ENCODE peak calls at places on chromosomes 3 and 15, in ten cellular contexts. Y is neural crest cell, K is coronary artery, Z is astrocyte of the spinal cord, W is AG09319, A is dorsolateral prefrontal cortex, G is AG04449, L is adrenal gland, N is AG10803, B is fibroblast of the aortic adventitia. J is an unnamed sample.

GRCh38 chr15:91050128-91050455 is 27.7 kb upstream of the VPS33B start:
- DNase-seq in Y (no peak), K (no peak), Z (no peak), W (no peak), A (no peak), G (no peak), L (no peak), N (no peak), B (no peak), J (no peak)

GRCh38 chr3:12841970-12842328 is 584 bp upstream of the RPL32 start:
- DNase-seq in Y (no peak), K (no peak), Z (no peak), W (no peak), A (no peak), G (no peak), L (no peak), N (no peak), B (no peak), J (no peak)

GRCh38 chr3:135075157-135075556 is 280.1 kb downstream of the EPHB1 start:
- DNase-seq in Y (no peak), K (peak), Z (no peak), W (no peak), A (no peak), G (no peak), L (no peak), N (no peak), B (no peak), J (no peak)

GRCh38 chr3:135567223-135567622 is 398.3 kb upstream of the PPP2R3A start:
- DNase-seq in Y (no peak), K (no peak), Z (no peak), W (no peak), A (no peak), G (no peak), L (no peak), N (no peak), B (no peak), J (no peak)

GRCh38 chr15:33068007-33068441 is 126.5 kb downstream of the FMN1 start:
- DNase-seq in Y (no peak), K (no peak), Z (peak), W (no peak), A (peak), G (no peak), L (peak), N (peak), B (no peak), J (no peak)

GRCh38 chr3:154967090-154967489 is 113.0 kb upstream of the MME start:
- DNase-seq in Y (no peak), K (no peak), Z (no peak), W (no peak), A (no peak), G (no peak), L (no peak), N (peak), B (peak), J (no peak)

GRCh38 chr3:88712552-88712951 is 394.9 kb upstream of the EPHA3 start:
- DNase-seq in Y (no peak), K (no peak), Z (no peak), W (no peak), A (no peak), G (no peak), L (no peak), N (no peak), B (no peak), J (no peak)

GRCh38 chr3:44042772-44043171 is 198.9 kb upstream of the TOPAZ1 start:
- DNase-seq in Y (no peak), K (no peak), Z (no peak), W (no peak), A (no peak), G (no peak), L (no peak), N (no peak), B (no peak), J (no peak)

GRCh38 chr15:73796266-73796939 is 43.3 kb upstream of the INSYN1 start:
- DNase-seq in Y (no peak), K (no peak), Z (no peak), W (no peak), A (no peak), G (no peak), L (no peak), N (no peak), B (no peak), J (no peak)

GRCh38 chr3:159632124-159632523 is 356.5 kb upstream of the IL12A start:
- DNase-seq in Y (no peak), K (no peak), Z (no peak), W (no peak), A (no peak), G (no peak), L (no peak), N (no peak), B (no peak), J (no peak)
- TF ChIP-seq CTCF in Y (no peak), K (no peak), Z (no peak), W (no peak), A (no peak), G (no peak), L (no peak), N (no peak), B (no peak), J (no peak)

GRCh38 chr3:27228805-27229204 is 140.4 kb downstream of the NEK10 start:
- DNase-seq in Y (no peak), K (no peak), Z (no peak), W (no peak), A (no peak), G (no peak), L (no peak), N (no peak), B (no peak), J (no peak)
- TF ChIP-seq CTCF in Y (peak), K (no peak), Z (no peak), W (no peak), A (no peak), G (no peak), L (no peak), N (no peak), B (no peak), J (no peak)

GRCh38 chr3:113626513-113627371 is 69.7 kb downstream of the USF3 start:
- DNase-seq in Y (peak), K (no peak), Z (peak), W (no peak), A (peak), G (peak), L (peak), N (peak), B (peak), J (no peak)
- TF ChIP-seq CTCF in Y (peak), K (peak), Z (peak), W (peak), A (peak), G (peak), L (peak), N (peak), B (peak), J (no peak)

GRCh38 chr15:24676431-24676830 is 856 bp downstream of the NPAP1 start:
- DNase-seq in Y (no peak), K (no peak), Z (no peak), W (no peak), A (no peak), G (no peak), L (no peak), N (no peak), B (no peak), J (no peak)
- TF ChIP-seq CTCF in Y (no peak), K (no peak), Z (no peak), W (no peak), A (no peak), G (no peak), L (no peak), N (no peak), B (no peak), J (no peak)

GRCh38 chr3:144242797-144243196 is 271.2 kb downstream of the DIPK2A start:
- DNase-seq in Y (no peak), K (no peak), Z (no peak), W (no peak), A (no peak), G (no peak), L (no peak), N (no peak), B (no peak), J (no peak)

GRCh38 chr3:144241381-144241780 is 269.8 kb downstream of the DIPK2A start:
- DNase-seq in Y (no peak), K (no peak), Z (no peak), W (no peak), A (no peak), G (no peak), L (no peak), N (no peak), B (no peak), J (no peak)

GRCh38 chr3:144244662-144245061 is 273.0 kb downstream of the DIPK2A start:
- DNase-seq in Y (no peak), K (no peak), Z (no peak), W (no peak), A (no peak), G (no peak), L (no peak), N (no peak), B (no peak), J (no peak)
- TF ChIP-seq CTCF in Y (no peak), K (no peak), Z (no peak), W (no peak), A (no peak), G (no peak), L (no peak), N (no peak), B (no peak), J (no peak)

GRCh38 chr3:66367979-66368378 is 132.8 kb downstream of the LRIG1 start:
- DNase-seq in Y (no peak), K (no peak), Z (no peak), W (no peak), A (no peak), G (no peak), L (no peak), N (no peak), B (no peak), J (no peak)

GRCh38 chr3:66370179-66370578 is 130.6 kb downstream of the LRIG1 start:
- DNase-seq in Y (no peak), K (no peak), Z (no peak), W (no peak), A (no peak), G (no peak), L (no peak), N (no peak), B (no peak), J (no peak)

GRCh38 chr3:66376568-66376967 is 124.3 kb downstream of the LRIG1 start:
- DNase-seq in Y (no peak), K (no peak), Z (peak), W (no peak), A (no peak), G (no peak), L (peak), N (peak), B (peak), J (no peak)

GRCh38 chr3:66371432-66371831 is 129.4 kb downstream of the LRIG1 start:
- DNase-seq in Y (no peak), K (no peak), Z (no peak), W (no peak), A (no peak), G (no peak), L (no peak), N (no peak), B (no peak), J (no peak)

GRCh38 chr3:66372681-66373350 is 128.0 kb downstream of the LRIG1 start:
- DNase-seq in Y (no peak), K (no peak), Z (no peak), W (no peak), A (no peak), G (no peak), L (peak), N (no peak), B (peak), J (no peak)
- TF ChIP-seq CTCF in Y (no peak), K (no peak), Z (peak), W (peak), A (peak), G (peak), L (no peak), N (peak), B (peak), J (no peak)

GRCh38 chr3:187066228-187066995 is 72.9 kb downstream of the RPL39L start:
- DNase-seq in Y (no peak), K (no peak), Z (peak), W (no peak), A (no peak), G (no peak), L (no peak), N (no peak), B (peak), J (no peak)
- TF ChIP-seq CTCF in Y (peak), K (no peak), Z (peak), W (peak), A (no peak), G (peak), L (no peak), N (no peak), B (peak), J (no peak)

GRCh38 chr3:94686208-94686607 is 623.3 kb downstream of the NSUN3 start:
- DNase-seq in Y (no peak), K (no peak), Z (no peak), W (no peak), A (no peak), G (no peak), L (no peak), N (no peak), B (no peak), J (no peak)
- TF ChIP-seq CTCF in Y (no peak), K (no peak), Z (no peak), W (no peak), A (no peak), G (no peak), L (no peak), N (no peak), B (no peak), J (no peak)

DNA sequence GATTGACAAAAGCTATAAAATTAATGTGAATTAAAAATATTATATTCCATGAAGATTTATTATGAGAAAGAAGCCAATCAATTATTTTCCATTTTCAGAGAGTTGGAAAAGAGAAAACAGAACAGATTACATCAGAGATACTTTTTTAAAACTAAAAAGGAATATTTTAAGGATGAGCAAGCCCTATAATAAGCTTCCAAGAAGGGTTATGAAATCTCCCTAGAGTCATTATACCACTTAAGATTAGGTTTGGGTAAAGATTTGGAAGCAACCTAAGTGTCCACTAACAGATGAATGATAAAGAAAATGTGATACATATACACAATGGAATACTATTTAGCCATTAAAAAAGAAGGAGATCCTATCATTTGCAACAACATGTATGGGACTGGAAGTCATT is 51.6 kb upstream of the FSIP1 start:
- DNase-seq in Y (no peak), K (no peak), Z (peak), W (no peak), A (no peak), G (no peak), L (no peak), N (peak), B (peak), J (no peak)
- TF ChIP-seq CTCF in Y (no peak), K (no peak), Z (no peak), W (no peak), A (no peak), G (no peak), L (no peak), N (no peak), B (no peak), J (no peak)

DNA sequence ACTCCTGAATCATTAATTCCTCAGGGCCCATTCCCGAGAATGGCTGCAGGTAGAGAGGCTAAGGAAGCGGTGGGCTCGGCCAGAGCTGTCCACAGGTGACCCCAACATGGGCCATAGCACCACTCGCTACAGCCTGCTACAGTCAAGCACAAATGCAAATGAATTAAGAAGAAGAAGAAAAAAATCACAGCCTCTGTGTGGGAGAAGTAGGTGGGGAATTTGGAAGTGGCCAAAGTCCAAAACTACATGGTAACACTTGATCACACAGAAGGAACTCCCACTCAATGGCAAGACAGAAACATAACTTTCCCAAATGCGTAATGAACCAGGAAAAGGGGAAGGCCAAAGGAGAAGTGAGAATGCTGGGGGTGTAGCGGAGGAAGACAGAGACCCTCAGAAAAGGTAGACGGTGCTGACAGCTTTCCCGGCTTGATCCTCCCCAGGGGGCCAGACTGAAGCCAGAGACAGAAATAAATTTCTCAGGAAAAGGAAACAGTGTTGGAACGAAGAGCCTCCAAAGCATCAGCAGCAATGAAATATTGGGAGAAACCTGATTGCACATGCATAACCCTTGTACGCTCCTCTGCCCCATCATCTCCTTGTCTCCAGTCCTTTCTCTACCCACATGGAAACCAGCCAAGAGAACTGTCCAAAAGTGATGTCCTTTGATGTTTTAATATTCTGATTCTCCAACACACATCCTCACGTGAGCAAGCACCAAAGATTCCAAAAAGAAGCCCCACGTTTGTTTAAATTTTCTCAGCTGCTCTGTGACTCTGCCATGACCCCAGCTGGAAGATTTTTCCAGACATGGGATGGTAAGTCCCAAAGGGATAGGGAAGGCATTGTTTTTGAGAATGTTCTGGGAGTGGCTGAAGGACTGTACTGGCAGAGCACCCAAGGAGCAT is 107.6 kb downstream of the OXNAD1 start:
- DNase-seq in Y (no peak), K (no peak), Z (no peak), W (no peak), A (no peak), G (no peak), L (no peak), N (no peak), B (peak), J (peak)
- TF ChIP-seq CTCF in Y (no peak), K (no peak), Z (no peak), W (no peak), A (no peak), G (no peak), L (no peak), N (no peak), B (no peak), J (no peak)